ENCODE peak calls at places on chromosome 10, in six cellular contexts. X, N, T, C, G and V are unnamed samples.

GRCh38 chr10:94282369-94282768 is 80.4 kb downstream of the NOC3L start:
- DNase-seq in T (no peak), G (no peak), N (no peak), C (no peak), X (no peak), V (no peak)

GRCh38 chr10:62640386-62640785 is 164.1 kb upstream of the ADO start:
- DNase-seq in T (no peak), G (peak), X (no peak), C (no peak), N (no peak), V (no peak)

GRCh38 chr10:2212196-2212719 is 474.9 kb upstream of the ADARB2 start:
- DNase-seq in T (no peak), G (no peak), C (no peak), X (no peak), N (no peak), V (no peak)

GRCh38 chr10:22010973-22011408 is 7.5 kb upstream of the DNAJC1 start:
- DNase-seq in T (no peak), C (no peak), X (no peak), G (no peak), N (no peak), V (peak)

GRCh38 chr10:32988604-32989003 is 30.6 kb upstream of the ITGB1 start:
- DNase-seq in G (no peak), T (no peak), X (no peak), C (no peak), N (no peak), V (no peak)

GRCh38 chr10:44016101-44016500 is 367.4 kb upstream of the ZNF32 start:
- DNase-seq in G (no peak), T (no peak), X (no peak), N (no peak), C (no peak), V (no peak)

GRCh38 chr10:127947206-127947605 is 40.3 kb downstream of the PTPRE start:
- DNase-seq in C (no peak), G (no peak), X (no peak), T (no peak), N (no peak), V (no peak)

GRCh38 chr10:121812031-121812430 is 115.8 kb downstream of the ATE1 start:
- DNase-seq in X (no peak), C (no peak), T (no peak), G (no peak), N (no peak), V (no peak)

GRCh38 chr10:31063839-31064238 is 32.2 kb upstream of the ZNF438 start:
- DNase-seq in N (no peak), G (no peak), X (no peak), T (no peak), C (no peak), V (no peak)

GRCh38 chr10:3532644-3533043 is 252.4 kb downstream of the KLF6 start:
- DNase-seq in N (no peak), G (no peak), T (no peak), X (no peak), C (no peak), V (peak)

GRCh38 chr10:46235705-46236536 is 50.9 kb upstream of the ANTXRL start:
- DNase-seq in T (no peak), C (peak), N (no peak), G (no peak), X (no peak), V (no peak)

GRCh38 chr10:42722575-42722974 is 60.0 kb upstream of the BMS1 start:
- DNase-seq in N (no peak), G (no peak), X (no peak), C (no peak), T (no peak), V (no peak)

GRCh38 chr10:80454526-80455460 is 683 bp downstream of the TSPAN14 start:
- DNase-seq in G (no peak), C (peak), T (no peak), N (no peak), X (peak), V (no peak)

GRCh38 chr10:34967411-34967880 is 122.7 kb downstream of the CUL2 start:
- DNase-seq in C (no peak), T (no peak), N (peak), X (peak), G (no peak), V (peak)

GRCh38 chr10:6204341-6205191 is 1.8 kb downstream of the PFKFB3 start:
- DNase-seq in T (no peak), C (no peak), X (peak), G (no peak), N (peak), V (peak)

GRCh38 chr10:99804471-99804870 is 22.0 kb downstream of the ABCC2 start:
- DNase-seq in N (no peak), T (no peak), G (no peak), C (no peak), X (no peak), V (no peak)

GRCh38 chr10:75658036-75658435 is 226.6 kb downstream of the LRMDA start:
- DNase-seq in T (no peak), G (no peak), N (no peak), X (no peak), C (no peak), V (no peak)

GRCh38 chr10:57880441-57881301 is 387.0 kb downstream of the IPMK start:
- DNase-seq in N (no peak), C (no peak), T (no peak), G (no peak), X (no peak), V (no peak)

GRCh38 chr10:113499066-113499465 is 53.8 kb upstream of the HABP2 start:
- DNase-seq in X (no peak), C (no peak), G (no peak), N (peak), T (no peak), V (no peak)

GRCh38 chr10:92688927-92689662 is 660 bp upstream of the HHEX start:
- DNase-seq in N (peak), C (peak), X (peak), G (no peak), T (no peak), V (peak)

GRCh38 chr10:48745662-48746245 is 61.1 kb downstream of the WDFY4 start:
- DNase-seq in G (no peak), T (no peak), N (no peak), C (no peak), X (no peak), V (no peak)

GRCh38 chr10:58981846-58982245 is 194.6 kb upstream of the PHYHIPL start:
- DNase-seq in T (no peak), X (no peak), C (no peak), N (no peak), G (no peak), V (no peak)

GRCh38 chr10:92242910-92243671 is 47.8 kb downstream of the CPEB3 start:
- DNase-seq in T (no peak), G (no peak), X (peak), C (no peak), N (peak), V (peak)

GRCh38 chr10:23048191-23048590 is 47.2 kb upstream of the MSRB2 start:
- DNase-seq in G (no peak), T (no peak), X (no peak), C (no peak), N (no peak), V (no peak)

GRCh38 chr10:132397671-132398565 is 918 bp downstream of the PWWP2B start:
- DNase-seq in G (no peak), T (no peak), N (no peak), X (peak), C (no peak), V (peak)

GRCh38 chr10:6501931-6502330 is 78.1 kb downstream of the PRKCQ start:
- DNase-seq in T (no peak), G (no peak), N (no peak), X (no peak), C (no peak), V (no peak)

GRCh38 chr10:24350111-24350921 is 141.4 kb downstream of the KIAA1217 start:
- DNase-seq in G (peak), C (no peak), X (no peak), T (no peak), N (no peak), V (peak)

GRCh38 chr10:97547889-97548485 is 24.6 kb upstream of the ANKRD2 start:
- DNase-seq in N (no peak), X (no peak), G (no peak), C (no peak), T (no peak), V (peak)

GRCh38 chr10:12961416-12961815 is 40.1 kb downstream of the CCDC3 start:
- DNase-seq in C (no peak), T (no peak), N (no peak), X (no peak), G (no peak), V (no peak)

GRCh38 chr10:93074137-93074596 is 474 bp downstream of the CYP26A1 start:
- DNase-seq in X (no peak), G (no peak), T (no peak), N (peak), C (no peak), V (no peak)

GRCh38 chr10:86635402-86635801 is 18.9 kb upstream of the OPN4 start:
- DNase-seq in N (no peak), X (no peak), C (no peak), G (no peak), T (peak), V (peak)

GRCh38 chr10:113056468-113057021 is 106.5 kb downstream of the TCF7L2 start:
- DNase-seq in N (no peak), C (no peak), X (no peak), G (no peak), T (no peak), V (peak)

GRCh38 chr10:57621466-57621865 is 646.2 kb downstream of the IPMK start:
- DNase-seq in X (no peak), C (no peak), N (no peak), G (no peak), T (no peak), V (no peak)

GRCh38 chr10:62277946-62278345 is 9.3 kb upstream of the RTKN2 start:
- DNase-seq in X (no peak), N (no peak), G (no peak), T (no peak), C (no peak), V (no peak)

GRCh38 chr10:73248259-73248724 is 1.2 kb upstream of the DNAJC9 start:
- DNase-seq in X (no peak), C (no peak), G (no peak), T (no peak), N (no peak), V (no peak)
- H3K4me3 ChIP-seq in X (no peak), C (no peak), G (no peak), T (no peak), N (no peak), V (no peak)

DNA sequence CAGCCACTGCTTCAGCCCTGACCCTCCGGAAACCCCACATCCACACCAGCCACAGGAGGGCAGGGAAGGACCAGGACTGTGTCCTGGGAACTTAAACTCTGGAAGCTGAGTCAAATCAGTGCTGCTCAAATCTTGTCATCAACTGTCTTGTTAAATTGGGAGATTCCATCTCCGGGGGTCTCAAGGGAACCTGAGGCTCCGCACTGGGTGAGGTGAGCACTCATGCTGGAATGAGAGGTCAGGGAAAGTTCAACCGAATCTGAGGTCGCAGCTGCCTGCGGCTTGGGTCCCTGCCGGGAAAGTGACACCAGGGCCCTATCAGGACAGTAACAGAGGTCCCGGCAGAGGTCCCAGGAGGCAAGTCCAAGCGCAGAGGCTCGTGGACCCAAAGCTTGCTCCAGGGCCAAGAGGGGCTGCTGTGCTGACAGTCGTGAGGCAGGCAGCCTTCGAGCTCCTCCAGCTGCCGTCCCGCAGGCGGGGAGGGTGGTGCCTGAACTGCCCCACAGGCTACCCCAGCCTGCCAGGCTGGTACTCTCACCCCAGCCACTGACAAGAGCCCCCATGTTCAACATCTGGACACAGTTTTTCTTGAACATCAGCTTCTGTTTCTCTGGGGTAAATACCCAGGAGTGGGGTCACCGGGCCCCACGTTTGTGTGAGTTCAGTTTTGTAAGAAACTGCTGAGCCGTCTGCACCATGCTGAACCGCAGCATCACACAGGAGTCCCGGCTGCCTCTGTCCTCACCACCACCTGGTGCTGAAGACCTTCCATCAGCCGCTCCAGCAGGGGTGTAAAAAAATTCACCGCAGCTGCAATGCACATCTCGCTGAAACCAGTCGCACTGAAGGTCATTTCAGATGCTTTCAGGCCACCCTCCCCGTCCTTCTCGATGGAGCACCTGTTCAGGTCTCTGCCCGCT is 101.0 kb downstream of the DIP2C start:
- DNase-seq in X (peak), T (no peak), G (no peak), N (no peak), C (no peak), V (peak)
- TF ChIP-seq CTCF in X (no peak), T (peak), G (no peak), N (no peak), C (no peak), V (peak)

GRCh38 chr10:77562742-77563141 is 74.9 kb downstream of the KCNMA1 start:
- DNase-seq in X (no peak), G (no peak), C (no peak), N (no peak), T (no peak), V (no peak)
- H3K4me3 ChIP-seq in X (no peak), G (no peak), C (no peak), N (no peak), T (no peak), V (no peak)

GRCh38 chr10:73847031-73847430 is 27.3 kb downstream of the CAMK2G start:
- DNase-seq in C (no peak), G (no peak), X (no peak), T (no peak), N (no peak), V (no peak)
- TF ChIP-seq CTCF in C (no peak), G (no peak), X (no peak), T (no peak), N (no peak), V (no peak)

GRCh38 chr10:71771821-71772617 is 1.3 kb downstream of the VSIR start:
- DNase-seq in X (peak), T (no peak), N (peak), C (peak), G (no peak), V (peak)
- H3K4me3 ChIP-seq in X (peak), T (peak), N (peak), C (peak), G (peak), V (no peak)